ENCODE peak calls at places on chromosomes 16 and 17, in eight cellular contexts. One of them, this sample, is unnamed.

GRCh38 chr17:21041753-21042433 is 918 bp downstream of the USP22 start:
- DNase-seq in cardiac muscle cell: peak
- DNase-seq in brain microvascular endothelial cell: peak
- DNase-seq in psoas muscle: peak
- DNase-seq in kidney: peak
- DNase-seq in CD4-positive, CD25-positive, alpha-beta regulatory T cell: peak
- DNase-seq in AG04450: no peak
- DNase-seq in fibroblast of pulmonary artery: peak
- DNase-seq in this sample: peak

GRCh38 chr17:42618442-42619150 is 9.1 kb downstream of the TUBG1 start:
- DNase-seq in fibroblast of pulmonary artery: no peak
- DNase-seq in kidney: no peak
- DNase-seq in psoas muscle: peak
- DNase-seq in cardiac muscle cell: peak
- DNase-seq in AG04450: no peak
- DNase-seq in brain microvascular endothelial cell: no peak
- DNase-seq in CD4-positive, CD25-positive, alpha-beta regulatory T cell: no peak
- DNase-seq in this sample: no peak

GRCh38 chr17:8227238-8227581 is 16.8 kb upstream of the AURKB start:
- DNase-seq in cardiac muscle cell: no peak
- DNase-seq in AG04450: no peak
- DNase-seq in CD4-positive, CD25-positive, alpha-beta regulatory T cell: no peak
- DNase-seq in brain microvascular endothelial cell: no peak
- DNase-seq in kidney: peak
- DNase-seq in psoas muscle: no peak
- DNase-seq in fibroblast of pulmonary artery: no peak
- DNase-seq in this sample: no peak

GRCh38 chr17:77824780-77825280 is 133.7 kb upstream of the TNRC6C start:
- DNase-seq in kidney: peak
- DNase-seq in psoas muscle: no peak
- DNase-seq in CD4-positive, CD25-positive, alpha-beta regulatory T cell: no peak
- DNase-seq in brain microvascular endothelial cell: no peak
- DNase-seq in cardiac muscle cell: no peak
- DNase-seq in fibroblast of pulmonary artery: no peak
- DNase-seq in AG04450: no peak
- DNase-seq in this sample: no peak

GRCh38 chr17:58094118-58094517 is 10.9 kb downstream of the DYNLL2 start:
- DNase-seq in AG04450: no peak
- DNase-seq in psoas muscle: no peak
- DNase-seq in fibroblast of pulmonary artery: no peak
- DNase-seq in kidney: no peak
- DNase-seq in cardiac muscle cell: no peak
- DNase-seq in brain microvascular endothelial cell: no peak
- DNase-seq in CD4-positive, CD25-positive, alpha-beta regulatory T cell: no peak
- DNase-seq in this sample: no peak

GRCh38 chr17:55402374-55402773 is 19.3 kb downstream of the MMD start:
- DNase-seq in CD4-positive, CD25-positive, alpha-beta regulatory T cell: no peak
- DNase-seq in cardiac muscle cell: no peak
- DNase-seq in psoas muscle: no peak
- DNase-seq in brain microvascular endothelial cell: no peak
- DNase-seq in fibroblast of pulmonary artery: peak
- DNase-seq in kidney: no peak
- DNase-seq in AG04450: no peak
- DNase-seq in this sample: no peak

GRCh38 chr16:71369494-71369893 is 11.0 kb downstream of the CALB2 start:
- DNase-seq in psoas muscle: no peak
- DNase-seq in brain microvascular endothelial cell: no peak
- DNase-seq in fibroblast of pulmonary artery: no peak
- DNase-seq in kidney: no peak
- DNase-seq in cardiac muscle cell: no peak
- DNase-seq in AG04450: no peak
- DNase-seq in CD4-positive, CD25-positive, alpha-beta regulatory T cell: no peak
- DNase-seq in this sample: no peak

GRCh38 chr16:81261049-81261648 is 22.7 kb downstream of the BCO1 start:
- DNase-seq in CD4-positive, CD25-positive, alpha-beta regulatory T cell: peak
- DNase-seq in fibroblast of pulmonary artery: peak
- DNase-seq in cardiac muscle cell: no peak
- DNase-seq in kidney: peak
- DNase-seq in brain microvascular endothelial cell: no peak
- DNase-seq in psoas muscle: no peak
- DNase-seq in AG04450: no peak
- DNase-seq in this sample: no peak

GRCh38 chr16:77197747-77198146 is 1.5 kb upstream of the SYCE1L start:
- DNase-seq in brain microvascular endothelial cell: no peak
- DNase-seq in fibroblast of pulmonary artery: no peak
- DNase-seq in kidney: no peak
- DNase-seq in psoas muscle: no peak
- DNase-seq in CD4-positive, CD25-positive, alpha-beta regulatory T cell: no peak
- DNase-seq in AG04450: no peak
- DNase-seq in cardiac muscle cell: no peak
- DNase-seq in this sample: no peak

GRCh38 chr17:76238847-76239537 is 1.3 kb downstream of the RNF157 start:
- DNase-seq in psoas muscle: no peak
- DNase-seq in fibroblast of pulmonary artery: no peak
- DNase-seq in brain microvascular endothelial cell: no peak
- DNase-seq in cardiac muscle cell: no peak
- DNase-seq in kidney: no peak
- DNase-seq in AG04450: no peak
- DNase-seq in CD4-positive, CD25-positive, alpha-beta regulatory T cell: no peak
- DNase-seq in this sample: peak
- H3K4me3 ChIP-seq in psoas muscle: peak
- H3K4me3 ChIP-seq in fibroblast of pulmonary artery: no peak
- H3K4me3 ChIP-seq in brain microvascular endothelial cell: no peak
- H3K4me3 ChIP-seq in cardiac muscle cell: no peak
- H3K4me3 ChIP-seq in kidney: no peak
- H3K4me3 ChIP-seq in AG04450: no peak
- H3K4me3 ChIP-seq in CD4-positive, CD25-positive, alpha-beta regulatory T cell: peak
- H3K4me3 ChIP-seq in this sample: peak

GRCh38 chr16:280991-281659 is 734 bp downstream of the ARHGDIG start:
- DNase-seq in CD4-positive, CD25-positive, alpha-beta regulatory T cell: no peak
- DNase-seq in fibroblast of pulmonary artery: no peak
- DNase-seq in cardiac muscle cell: no peak
- DNase-seq in AG04450: no peak
- DNase-seq in kidney: no peak
- DNase-seq in brain microvascular endothelial cell: no peak
- DNase-seq in psoas muscle: peak
- DNase-seq in this sample: no peak
- H3K4me3 ChIP-seq in CD4-positive, CD25-positive, alpha-beta regulatory T cell: no peak
- H3K4me3 ChIP-seq in fibroblast of pulmonary artery: peak
- H3K4me3 ChIP-seq in cardiac muscle cell: peak
- H3K4me3 ChIP-seq in AG04450: no peak
- H3K4me3 ChIP-seq in kidney: no peak
- H3K4me3 ChIP-seq in brain microvascular endothelial cell: no peak
- H3K4me3 ChIP-seq in psoas muscle: peak
- H3K4me3 ChIP-seq in this sample: peak

GRCh38 chr16:49599281-49599680 is 225.7 kb downstream of the C16orf78 start:
- DNase-seq in CD4-positive, CD25-positive, alpha-beta regulatory T cell: no peak
- DNase-seq in fibroblast of pulmonary artery: no peak
- DNase-seq in brain microvascular endothelial cell: no peak
- DNase-seq in kidney: no peak
- DNase-seq in psoas muscle: no peak
- DNase-seq in cardiac muscle cell: no peak
- DNase-seq in AG04450: no peak
- DNase-seq in this sample: no peak

GRCh38 chr16:49600976-49601375 is 227.4 kb downstream of the C16orf78 start:
- DNase-seq in cardiac muscle cell: no peak
- DNase-seq in fibroblast of pulmonary artery: no peak
- DNase-seq in psoas muscle: no peak
- DNase-seq in kidney: no peak
- DNase-seq in CD4-positive, CD25-positive, alpha-beta regulatory T cell: no peak
- DNase-seq in AG04450: no peak
- DNase-seq in brain microvascular endothelial cell: no peak
- DNase-seq in this sample: no peak

GRCh38 chr16:49602201-49603041 is 228.8 kb downstream of the C16orf78 start:
- DNase-seq in fibroblast of pulmonary artery: no peak
- DNase-seq in psoas muscle: peak
- DNase-seq in CD4-positive, CD25-positive, alpha-beta regulatory T cell: no peak
- DNase-seq in cardiac muscle cell: no peak
- DNase-seq in kidney: no peak
- DNase-seq in brain microvascular endothelial cell: no peak
- DNase-seq in AG04450: no peak
- DNase-seq in this sample: peak

GRCh38 chr16:49601541-49601940 is 227.9 kb downstream of the C16orf78 start:
- DNase-seq in psoas muscle: no peak
- DNase-seq in AG04450: no peak
- DNase-seq in cardiac muscle cell: no peak
- DNase-seq in CD4-positive, CD25-positive, alpha-beta regulatory T cell: no peak
- DNase-seq in fibroblast of pulmonary artery: no peak
- DNase-seq in brain microvascular endothelial cell: no peak
- DNase-seq in kidney: no peak
- DNase-seq in this sample: no peak

DNA sequence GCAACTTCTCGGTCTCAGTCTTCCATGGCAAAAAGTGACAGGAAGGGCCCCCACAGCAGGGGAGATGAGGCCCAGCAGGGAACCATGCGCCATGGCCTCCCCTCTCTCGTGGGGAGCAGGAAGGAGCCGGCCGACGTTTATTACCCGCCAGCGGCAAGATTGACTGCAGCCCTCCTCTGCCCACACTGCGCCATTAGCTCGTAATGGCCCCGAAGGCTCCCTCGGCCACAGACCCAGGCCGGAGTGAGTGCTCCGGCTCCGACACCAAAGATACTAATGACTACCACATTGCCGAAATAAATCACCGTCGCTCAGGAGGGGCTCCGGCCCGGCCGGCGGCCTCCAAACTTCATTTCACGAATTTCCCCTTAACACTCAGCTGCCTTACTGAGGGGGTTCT is 226.9 kb downstream of the C16orf78 start:
- DNase-seq in CD4-positive, CD25-positive, alpha-beta regulatory T cell: no peak
- DNase-seq in AG04450: no peak
- DNase-seq in fibroblast of pulmonary artery: no peak
- DNase-seq in cardiac muscle cell: no peak
- DNase-seq in brain microvascular endothelial cell: no peak
- DNase-seq in kidney: no peak
- DNase-seq in psoas muscle: no peak
- DNase-seq in this sample: no peak
- H3K4me3 ChIP-seq in CD4-positive, CD25-positive, alpha-beta regulatory T cell: no peak
- H3K4me3 ChIP-seq in AG04450: no peak
- H3K4me3 ChIP-seq in fibroblast of pulmonary artery: no peak
- H3K4me3 ChIP-seq in cardiac muscle cell: no peak
- H3K4me3 ChIP-seq in brain microvascular endothelial cell: no peak
- H3K4me3 ChIP-seq in kidney: no peak
- H3K4me3 ChIP-seq in psoas muscle: no peak
- H3K4me3 ChIP-seq in this sample: no peak

DNA sequence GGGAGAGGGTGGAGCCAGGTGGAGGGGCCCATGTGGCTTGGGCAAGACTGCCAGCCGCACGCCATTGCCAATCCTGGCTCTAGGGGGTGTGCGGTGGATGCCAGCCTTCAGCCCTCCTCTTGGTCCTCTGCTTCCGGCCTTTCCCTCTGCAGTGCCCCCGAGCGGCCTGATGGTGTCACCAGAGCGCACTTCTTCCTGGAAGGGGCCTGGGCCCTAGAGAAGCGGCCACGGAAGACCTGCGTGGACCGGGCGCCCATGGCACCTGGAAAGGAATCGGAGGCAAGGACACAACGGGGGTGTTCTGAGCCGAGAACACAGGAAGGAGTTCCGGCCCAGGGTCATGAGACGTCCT is 93.0 kb downstream of the IRX3 start:
- DNase-seq in cardiac muscle cell: peak
- DNase-seq in psoas muscle: peak
- DNase-seq in brain microvascular endothelial cell: peak
- DNase-seq in kidney: peak
- DNase-seq in fibroblast of pulmonary artery: peak
- DNase-seq in AG04450: no peak
- DNase-seq in CD4-positive, CD25-positive, alpha-beta regulatory T cell: no peak
- DNase-seq in this sample: peak
- H3K4me3 ChIP-seq in cardiac muscle cell: no peak
- H3K4me3 ChIP-seq in psoas muscle: peak
- H3K4me3 ChIP-seq in brain microvascular endothelial cell: peak
- H3K4me3 ChIP-seq in kidney: peak
- H3K4me3 ChIP-seq in fibroblast of pulmonary artery: no peak
- H3K4me3 ChIP-seq in AG04450: no peak
- H3K4me3 ChIP-seq in CD4-positive, CD25-positive, alpha-beta regulatory T cell: no peak
- H3K4me3 ChIP-seq in this sample: no peak

GRCh38 chr16:85422124-85422373 is 191.1 kb upstream of the GSE1 start:
- DNase-seq in kidney: no peak
- DNase-seq in AG04450: no peak
- DNase-seq in cardiac muscle cell: no peak
- DNase-seq in CD4-positive, CD25-positive, alpha-beta regulatory T cell: no peak
- DNase-seq in brain microvascular endothelial cell: no peak
- DNase-seq in fibroblast of pulmonary artery: no peak
- DNase-seq in psoas muscle: no peak
- DNase-seq in this sample: no peak
- H3K4me3 ChIP-seq in kidney: no peak
- H3K4me3 ChIP-seq in AG04450: no peak
- H3K4me3 ChIP-seq in cardiac muscle cell: no peak
- H3K4me3 ChIP-seq in CD4-positive, CD25-positive, alpha-beta regulatory T cell: no peak
- H3K4me3 ChIP-seq in brain microvascular endothelial cell: no peak
- H3K4me3 ChIP-seq in fibroblast of pulmonary artery: no peak
- H3K4me3 ChIP-seq in psoas muscle: no peak
- H3K4me3 ChIP-seq in this sample: no peak

GRCh38 chr17:49995055-49995738 is at the start of gene DLX3:
- DNase-seq in AG04450: no peak
- DNase-seq in cardiac muscle cell: peak
- DNase-seq in CD4-positive, CD25-positive, alpha-beta regulatory T cell: no peak
- DNase-seq in psoas muscle: peak
- DNase-seq in brain microvascular endothelial cell: peak
- DNase-seq in fibroblast of pulmonary artery: peak
- DNase-seq in kidney: peak
- DNase-seq in this sample: peak
- H3K4me3 ChIP-seq in AG04450: peak
- H3K4me3 ChIP-seq in cardiac muscle cell: peak
- H3K4me3 ChIP-seq in CD4-positive, CD25-positive, alpha-beta regulatory T cell: peak
- H3K4me3 ChIP-seq in psoas muscle: peak
- H3K4me3 ChIP-seq in brain microvascular endothelial cell: no peak
- H3K4me3 ChIP-seq in fibroblast of pulmonary artery: peak
- H3K4me3 ChIP-seq in kidney: peak
- H3K4me3 ChIP-seq in this sample: no peak

GRCh38 chr17:81165246-81166032 is at the start of gene PVALEF:
- DNase-seq in brain microvascular endothelial cell: no peak
- DNase-seq in fibroblast of pulmonary artery: no peak
- DNase-seq in AG04450: no peak
- DNase-seq in cardiac muscle cell: peak
- DNase-seq in CD4-positive, CD25-positive, alpha-beta regulatory T cell: no peak
- DNase-seq in kidney: peak
- DNase-seq in psoas muscle: peak
- DNase-seq in this sample: peak
- H3K4me3 ChIP-seq in brain microvascular endothelial cell: no peak
- H3K4me3 ChIP-seq in fibroblast of pulmonary artery: no peak
- H3K4me3 ChIP-seq in AG04450: peak
- H3K4me3 ChIP-seq in cardiac muscle cell: peak
- H3K4me3 ChIP-seq in CD4-positive, CD25-positive, alpha-beta regulatory T cell: no peak
- H3K4me3 ChIP-seq in kidney: no peak
- H3K4me3 ChIP-seq in psoas muscle: peak
- H3K4me3 ChIP-seq in this sample: peak